ENCODE peak calls at places on chromosomes 2 and 18, in four cellular contexts. Y is K562, K is pancreas, U is heart right ventricle. O is an unnamed sample.

GRCh38 chr2:2455151-2455550 is 124.1 kb upstream of the MYT1L start:
- DNase-seq in Y (no peak), U (no peak), K (no peak), O (no peak)

GRCh38 chr2:168188011-168188410 is 59.4 kb downstream of the STK39 start:
- DNase-seq in Y (no peak), U (no peak), K (no peak), O (no peak)

GRCh38 chr2:41136966-41137494 is 685.1 kb upstream of the SLC8A1 start:
- DNase-seq in U (no peak), K (no peak), Y (no peak), O (no peak)

GRCh38 chr2:191222507-191222906 is 22.7 kb upstream of the MYO1B start:
- DNase-seq in Y (no peak), U (no peak), K (no peak), O (no peak)

GRCh38 chr2:111100765-111101162 is 19.9 kb upstream of the BCL2L11 start:
- DNase-seq in U (no peak), Y (peak; percentile 12), K (no peak), O (no peak)

GRCh38 chr2:85601771-85602475 is 575 bp downstream of the TMEM150A start:
- DNase-seq in U (peak; percentile 79), Y (peak; percentile 34), K (peak; percentile 78), O (no peak)

GRCh38 chr2:162258686-162259085 is 15.4 kb upstream of the FAP start:
- DNase-seq in U (no peak), Y (no peak), K (no peak), O (no peak)

GRCh38 chr2:2523395-2524339 is 192.6 kb upstream of the MYT1L start:
- DNase-seq in K (no peak), Y (no peak), U (no peak), O (no peak)

GRCh38 chr18:79447703-79448367 is 52.1 kb downstream of the NFATC1 start:
- DNase-seq in Y (no peak), K (no peak), U (no peak), O (no peak)

GRCh38 chr2:151869296-151869695 is 41.1 kb upstream of the ARL5A start:
- DNase-seq in Y (no peak), U (no peak), K (no peak), O (no peak)

GRCh38 chr2:29063056-29063455 is 11.3 kb downstream of the PCARE start:
- DNase-seq in K (peak; percentile 62), Y (no peak), U (peak; percentile 59), O (no peak)

GRCh38 chr18:68542818-68543217 is 172.1 kb downstream of the TMX3 start:
- DNase-seq in U (no peak), Y (no peak), K (no peak), O (no peak)

GRCh38 chr2:102027703-102028059 is 35.9 kb downstream of the IL1R2 start:
- DNase-seq in K (no peak), Y (no peak), U (no peak), O (no peak)

GRCh38 chr2:239820836-239821693 is 204.1 kb downstream of the NDUFA10 start:
- DNase-seq in Y (no peak), U (peak; percentile 43), K (no peak), O (peak; percentile 38)

GRCh38 chr2:121955313-121956211 is 200.1 kb downstream of the TSN start:
- DNase-seq in K (no peak), Y (no peak), U (no peak), O (no peak)

DNA sequence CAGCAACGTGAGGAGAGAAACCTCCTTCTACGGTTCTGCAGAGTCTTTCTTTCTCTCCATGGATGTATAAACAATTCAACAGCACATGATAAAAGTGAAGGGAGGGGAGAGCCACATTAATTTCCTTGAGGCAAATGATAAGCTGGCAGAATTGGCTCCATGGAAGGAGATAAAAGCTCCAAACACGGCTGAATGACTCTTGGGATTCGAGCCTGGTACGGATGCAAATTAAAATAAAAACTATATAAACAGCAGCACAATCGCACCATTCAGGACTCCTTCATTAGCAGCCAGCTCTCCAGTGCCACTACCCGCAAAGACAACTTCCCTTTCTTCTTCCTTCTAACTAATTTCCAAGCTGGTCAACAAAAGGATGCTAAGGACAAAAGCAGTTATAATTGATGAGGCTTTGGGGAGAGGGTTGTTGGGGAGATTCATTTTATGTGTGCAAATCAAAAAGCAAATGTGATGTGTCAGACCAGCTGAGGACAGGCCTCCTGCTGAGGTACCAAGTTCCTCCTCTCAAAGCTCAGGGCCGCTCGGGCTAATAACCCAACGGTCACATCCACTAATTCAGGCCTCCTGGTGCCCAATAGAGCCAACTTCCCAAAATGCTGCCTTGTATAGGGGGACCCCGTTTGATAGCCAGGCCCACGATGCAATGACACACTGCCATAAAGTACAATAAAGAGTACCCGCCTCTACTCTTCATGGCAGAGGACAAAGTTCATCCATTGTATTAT is 88.5 kb upstream of the RTN4 start:
- DNase-seq in K (no peak), U (no peak), Y (no peak), O (no peak)
- H3K4me1 ChIP-seq in K (peaks cover 7% of the 10 kb centered on the region), U (peaks cover 5% of the 10 kb centered on the region), Y (peaks cover 49% of the 10 kb centered on the region), O (peaks cover 5% of the 10 kb centered on the region)

GRCh38 chr2:32627901-32628645 is at the start of gene TTC27:
- DNase-seq in U (peak; percentile 96), Y (peak; percentile 95), K (peak; percentile 97), O (peak; percentile 82)

GRCh38 chr2:32627441-32627900 is 379 bp upstream of the TTC27 start:
- DNase-seq in K (no peak), U (peak; percentile 28), Y (no peak), O (no peak)

GRCh38 chr2:32624813-32625212 is 3.0 kb upstream of the TTC27 start:
- DNase-seq in K (no peak), Y (no peak), U (no peak), O (no peak)

GRCh38 chr2:32623311-32623706 is 4.5 kb upstream of the TTC27 start:
- DNase-seq in Y (no peak), U (no peak), K (no peak), O (no peak)

DNA sequence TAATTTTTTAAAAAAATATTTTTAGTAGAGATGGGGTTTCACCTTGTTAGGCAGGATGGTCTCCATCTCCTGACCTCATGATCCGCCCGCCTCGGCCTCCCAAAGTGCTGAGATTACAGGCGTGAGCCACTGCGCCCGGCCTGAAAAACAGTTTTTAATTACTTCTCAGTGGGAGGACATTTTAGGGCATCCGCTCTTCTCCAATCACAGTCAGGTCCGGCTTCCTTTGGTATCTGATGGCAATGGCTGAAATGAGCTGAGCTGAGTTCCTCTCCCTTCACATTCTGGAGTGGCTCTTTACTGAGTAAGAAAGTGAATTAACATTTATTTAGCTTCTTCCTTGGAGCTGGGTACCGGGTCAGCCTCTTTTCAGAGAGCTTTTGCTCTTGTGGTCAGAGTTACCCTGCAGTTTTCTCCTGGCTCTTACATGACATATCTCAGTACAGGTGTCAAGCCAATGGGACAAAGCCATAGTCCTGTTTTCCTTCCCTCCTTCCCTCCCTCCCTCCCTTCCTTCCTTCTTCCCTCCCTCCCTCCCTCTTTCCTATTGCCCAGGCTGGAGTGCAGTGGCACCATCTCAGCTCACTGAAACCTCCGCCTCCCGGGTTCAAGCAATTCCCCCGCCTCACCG is 1.1 kb upstream of the TTC27 start:
- DNase-seq in U (no peak), K (no peak), Y (no peak), O (no peak)
- H3K27ac ChIP-seq in U (no peak overlapping the region), K (no peak overlapping the region), Y (no peak overlapping the region), O (peak overlapping the region; percentile 87)

GRCh38 chr2:20209373-20210109 is 15.4 kb downstream of the SDC1 start:
- DNase-seq in K (no peak), Y (no peak), U (no peak), O (no peak)
- H3K4me1 ChIP-seq in K (no peaks in the 10 kb centered on the region), Y (peaks cover 24% of the 10 kb centered on the region), U (no peaks in the 10 kb centered on the region), O (no peaks in the 10 kb centered on the region)

GRCh38 chr2:27721335-27721734 is 50.2 kb upstream of the MRPL33 start:
- DNase-seq in U (no peak), K (no peak), Y (no peak), O (no peak)
- H3K27ac ChIP-seq in U (peak overlapping the region; percentile 42), K (no peak overlapping the region), Y (no peak overlapping the region), O (peak overlapping the region; percentile 92)

GRCh38 chr2:236161082-236161462 is 7.1 kb downstream of the GBX2 start:
- DNase-seq in K (no peak), U (no peak), Y (no peak), O (no peak)

GRCh38 chr2:236163483-236164200 is 4.5 kb downstream of the GBX2 start:
- DNase-seq in K (no peak), U (no peak), Y (no peak), O (no peak)

GRCh38 chr2:236161531-236161930 is 6.7 kb downstream of the GBX2 start:
- DNase-seq in Y (no peak), K (no peak), U (no peak), O (no peak)

GRCh38 chr2:236162804-236163482 is 5.2 kb downstream of the GBX2 start:
- DNase-seq in K (no peak), Y (no peak), U (no peak), O (no peak)

DNA sequence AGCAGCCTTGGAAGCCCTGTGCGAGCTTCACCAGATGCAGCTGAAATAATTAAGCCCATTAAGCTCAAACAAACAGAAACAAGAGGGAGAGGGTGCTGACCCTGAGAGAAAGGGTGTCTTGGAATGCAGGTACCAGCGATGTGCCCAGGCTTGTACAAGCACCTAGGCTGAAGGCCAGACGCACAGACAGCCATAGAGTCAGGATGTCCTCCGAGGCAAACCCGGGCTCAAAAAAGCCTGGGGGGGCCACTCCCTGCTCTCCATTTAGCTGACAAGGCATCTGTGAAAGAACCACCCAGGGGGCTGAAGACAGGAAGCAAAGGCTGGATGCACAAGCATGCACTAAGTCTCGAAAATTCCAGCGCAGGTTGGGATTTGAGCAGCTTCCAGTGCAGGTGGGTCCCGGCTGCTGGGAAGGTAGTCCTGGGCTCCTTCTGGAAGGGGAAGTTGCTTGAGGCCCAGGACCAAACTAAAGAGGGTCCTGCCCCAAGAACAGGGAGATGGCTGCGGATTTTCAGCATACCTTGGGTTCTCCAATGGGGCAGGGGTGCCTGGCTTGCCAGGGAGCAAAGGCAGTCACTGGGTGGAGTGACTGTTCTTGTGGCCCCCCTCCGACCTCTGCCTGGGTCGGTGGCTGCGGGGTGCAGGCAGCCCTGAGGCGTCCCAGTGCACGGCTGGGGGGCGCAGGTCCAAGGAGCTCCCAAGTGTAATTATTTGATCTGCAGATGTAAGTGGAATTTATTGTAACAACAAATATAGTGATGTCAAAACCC is 6.0 kb downstream of the GBX2 start:
- DNase-seq in Y (no peak), K (no peak), U (no peak), O (no peak)
- H3K4me1 ChIP-seq in Y (peaks cover 15% of the 10 kb centered on the region), K (peaks cover 4% of the 10 kb centered on the region), U (peaks cover 32% of the 10 kb centered on the region), O (peaks cover 36% of the 10 kb centered on the region)

GRCh38 chr2:67251741-67252140 is 145.4 kb upstream of the ETAA1 start:
- DNase-seq in Y (no peak), K (no peak), U (no peak), O (no peak)

GRCh38 chr2:67256892-67257291 is 140.2 kb upstream of the ETAA1 start:
- DNase-seq in U (no peak), Y (no peak), K (no peak), O (no peak)

GRCh38 chr2:67260348-67261277 is 136.5 kb upstream of the ETAA1 start:
- DNase-seq in Y (no peak), U (peak; percentile 34), K (peak; percentile 43), O (peak; percentile 80)

GRCh38 chr2:67259581-67260347 is 137.4 kb upstream of the ETAA1 start:
- DNase-seq in Y (no peak), U (peak; percentile 15), K (peak; percentile 15), O (no peak)

GRCh38 chr2:67255933-67256615 is 141.1 kb upstream of the ETAA1 start:
- DNase-seq in Y (no peak), K (no peak), U (no peak), O (no peak)
- H3K27ac ChIP-seq in Y (no peak overlapping the region), K (no peak overlapping the region), U (no peak overlapping the region), O (no peak overlapping the region)

GRCh38 chr18:61840324-61840723 is 52.5 kb downstream of the RNF152 start:
- DNase-seq in K (no peak), Y (no peak), U (no peak), O (no peak)
- H3K4me1 ChIP-seq in K (no peaks in the 10 kb centered on the region), Y (no peaks in the 10 kb centered on the region), U (peaks cover 31% of the 10 kb centered on the region), O (peaks cover 5% of the 10 kb centered on the region)

O was measured in thoracic aorta.